ENCODE peak calls at places on chromosomes 5 and 9, in five cellular contexts. One of them, this sample, is unnamed.
A peak's percentile ranks its signal among the peaks of the same experiment; 100 is the strongest.

GRCh38 chr9:115367780-115368179 is 249.8 kb upstream of the TNC start:
- DNase-seq in heart right ventricle: no peak
- DNase-seq in AG04449: no peak
- DNase-seq in fibroblast of pulmonary artery: peak; percentile 8
- DNase-seq in spleen: no peak
- DNase-seq in this sample: no peak

GRCh38 chr5:171571663-171572062 is 152.2 kb downstream of the FGF18 start:
- DNase-seq in heart right ventricle: no peak
- DNase-seq in AG04449: no peak
- DNase-seq in fibroblast of pulmonary artery: peak; percentile 36
- DNase-seq in spleen: no peak
- DNase-seq in this sample: no peak

GRCh38 chr9:127796225-127796813 is 6.4 kb upstream of the FPGS start:
- DNase-seq in heart right ventricle: no peak
- DNase-seq in AG04449: no peak
- DNase-seq in fibroblast of pulmonary artery: no peak
- DNase-seq in spleen: no peak
- DNase-seq in this sample: no peak

GRCh38 chr5:81420039-81420667 is 26.2 kb upstream of the ACOT12 start:
- DNase-seq in heart right ventricle: no peak
- DNase-seq in AG04449: peak; percentile 69
- DNase-seq in fibroblast of pulmonary artery: peak; percentile 91
- DNase-seq in spleen: no peak
- DNase-seq in this sample: peak; percentile 82

GRCh38 chr5:146447734-146448380 is 724 bp downstream of the TCERG1 start:
- DNase-seq in heart right ventricle: no peak
- DNase-seq in AG04449: no peak
- DNase-seq in fibroblast of pulmonary artery: peak; percentile 28
- DNase-seq in spleen: no peak
- DNase-seq in this sample: no peak

GRCh38 chr5:159849437-159850191 is 66.7 kb upstream of the ADRA1B start:
- DNase-seq in heart right ventricle: no peak
- DNase-seq in AG04449: peak; percentile 59
- DNase-seq in fibroblast of pulmonary artery: peak; percentile 75
- DNase-seq in spleen: no peak
- DNase-seq in this sample: peak; percentile 53

GRCh38 chr5:81167078-81167477 is 66.0 kb upstream of the CKMT2 start:
- DNase-seq in heart right ventricle: no peak
- DNase-seq in AG04449: no peak
- DNase-seq in fibroblast of pulmonary artery: no peak
- DNase-seq in spleen: no peak
- DNase-seq in this sample: no peak

GRCh38 chr9:110252509-110253139 is 3.7 kb downstream of the TXN start:
- DNase-seq in heart right ventricle: no peak
- DNase-seq in AG04449: no peak
- DNase-seq in fibroblast of pulmonary artery: peak; percentile 25
- DNase-seq in spleen: no peak
- DNase-seq in this sample: no peak

GRCh38 chr9:127018935-127019334 is 103.5 kb downstream of the ANGPTL2 start:
- DNase-seq in heart right ventricle: no peak
- DNase-seq in AG04449: no peak
- DNase-seq in fibroblast of pulmonary artery: peak; percentile 72
- DNase-seq in spleen: no peak
- DNase-seq in this sample: no peak

GRCh38 chr5:7662289-7662688 is 188.6 kb downstream of the CFAP90 start:
- DNase-seq in heart right ventricle: no peak
- DNase-seq in AG04449: no peak
- DNase-seq in fibroblast of pulmonary artery: no peak
- DNase-seq in spleen: no peak
- DNase-seq in this sample: no peak

GRCh38 chr9:120980951-120981350 is 54.4 kb upstream of the TRAF1 start:
- DNase-seq in heart right ventricle: no peak
- DNase-seq in AG04449: no peak
- DNase-seq in fibroblast of pulmonary artery: no peak
- DNase-seq in spleen: no peak
- DNase-seq in this sample: no peak

GRCh38 chr5:68279960-68280359 is 64.4 kb downstream of the PIK3R1 start:
- DNase-seq in heart right ventricle: no peak
- DNase-seq in AG04449: no peak
- DNase-seq in fibroblast of pulmonary artery: no peak
- DNase-seq in spleen: no peak
- DNase-seq in this sample: no peak

GRCh38 chr9:83920469-83920941 is 727 bp downstream of the KIF27 start:
- DNase-seq in heart right ventricle: no peak
- DNase-seq in AG04449: no peak
- DNase-seq in fibroblast of pulmonary artery: peak; percentile 50
- DNase-seq in spleen: no peak
- DNase-seq in this sample: no peak

GRCh38 chr5:104297076-104297475 is 734.5 kb upstream of the NUDT12 start:
- DNase-seq in heart right ventricle: no peak
- DNase-seq in AG04449: peak; percentile 46
- DNase-seq in fibroblast of pulmonary artery: peak; percentile 6
- DNase-seq in spleen: no peak
- DNase-seq in this sample: no peak

GRCh38 chr9:88161144-88161543 is 22.9 kb upstream of the SPATA31C2 start:
- DNase-seq in heart right ventricle: no peak
- DNase-seq in AG04449: no peak
- DNase-seq in fibroblast of pulmonary artery: no peak
- DNase-seq in spleen: no peak
- DNase-seq in this sample: no peak

GRCh38 chr9:124342946-124343485 is 72.2 kb downstream of the PSMB7 start:
- DNase-seq in heart right ventricle: peak; percentile 40
- DNase-seq in AG04449: peak; percentile 72
- DNase-seq in fibroblast of pulmonary artery: peak; percentile 79
- DNase-seq in spleen: peak; percentile 76
- DNase-seq in this sample: peak; percentile 75

GRCh38 chr9:136201609-136202448 is 3.1 kb downstream of the LHX3 start:
- DNase-seq in heart right ventricle: no peak
- DNase-seq in AG04449: no peak
- DNase-seq in fibroblast of pulmonary artery: peak; percentile 23
- DNase-seq in spleen: no peak
- DNase-seq in this sample: no peak

GRCh38 chr9:94199776-94200175 is 59.3 kb upstream of the ZNF169 start:
- DNase-seq in heart right ventricle: no peak
- DNase-seq in AG04449: no peak
- DNase-seq in fibroblast of pulmonary artery: no peak
- DNase-seq in spleen: no peak
- DNase-seq in this sample: no peak

GRCh38 chr5:141677415-141677814 is 4.6 kb downstream of the ARAP3 start:
- DNase-seq in heart right ventricle: no peak
- DNase-seq in AG04449: no peak
- DNase-seq in fibroblast of pulmonary artery: no peak
- DNase-seq in spleen: no peak
- DNase-seq in this sample: no peak
- TF ChIP-seq CTCF in heart right ventricle: no peak
- TF ChIP-seq CTCF in AG04449: no peak
- TF ChIP-seq CTCF in fibroblast of pulmonary artery: peak; percentile 24
- TF ChIP-seq CTCF in spleen: no peak
- TF ChIP-seq CTCF in this sample: peak; percentile 29

GRCh38 chr5:138275379-138275782 is 960 bp upstream of the GFRA3 start:
- DNase-seq in heart right ventricle: no peak
- DNase-seq in AG04449: no peak
- DNase-seq in fibroblast of pulmonary artery: no peak
- DNase-seq in spleen: no peak
- DNase-seq in this sample: no peak

GRCh38 chr5:138272681-138273080 is 1.7 kb downstream of the GFRA3 start:
- DNase-seq in heart right ventricle: no peak
- DNase-seq in AG04449: no peak
- DNase-seq in fibroblast of pulmonary artery: no peak
- DNase-seq in spleen: no peak
- DNase-seq in this sample: no peak

GRCh38 chr5:138275895-138276294 is 1.5 kb upstream of the GFRA3 start:
- DNase-seq in heart right ventricle: no peak
- DNase-seq in AG04449: no peak
- DNase-seq in fibroblast of pulmonary artery: no peak
- DNase-seq in spleen: no peak
- DNase-seq in this sample: no peak

GRCh38 chr5:138273834-138274188 is 610 bp downstream of the GFRA3 start:
- DNase-seq in heart right ventricle: no peak
- DNase-seq in AG04449: no peak
- DNase-seq in fibroblast of pulmonary artery: no peak
- DNase-seq in spleen: no peak
- DNase-seq in this sample: no peak

DNA sequence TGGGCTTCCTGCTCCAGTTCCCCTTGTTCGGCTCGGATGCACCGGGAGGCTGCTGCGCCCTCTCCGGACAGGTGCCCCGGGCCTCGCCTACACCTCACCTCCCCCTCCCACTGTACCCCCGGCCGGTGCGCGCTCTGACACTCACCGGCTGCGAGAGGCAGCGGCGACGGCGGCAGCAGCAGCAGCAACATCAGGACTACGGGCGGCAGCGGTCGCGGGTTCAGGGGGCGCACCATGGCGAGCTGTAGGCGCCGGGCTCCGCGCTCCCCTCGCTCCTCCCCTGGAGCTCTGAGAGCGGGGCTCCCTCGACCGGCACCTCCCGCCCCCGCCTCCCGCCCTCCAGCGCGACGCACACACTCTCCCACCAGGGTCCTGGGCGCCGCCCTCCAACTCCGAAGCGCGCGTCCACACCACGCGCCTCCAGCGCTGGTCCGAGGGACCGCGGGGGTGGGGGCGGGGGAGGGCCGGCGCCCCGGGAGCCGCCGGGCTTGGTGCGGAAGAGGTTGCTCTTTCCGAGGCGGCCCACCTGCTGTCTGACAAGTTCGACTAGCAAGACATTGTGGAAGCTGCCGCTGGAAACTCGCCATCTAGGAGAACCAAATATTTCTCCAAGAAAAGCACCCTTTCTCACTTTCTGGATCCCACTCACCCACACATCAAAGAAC is at the start of gene GFRA3:
- DNase-seq in heart right ventricle: no peak
- DNase-seq in AG04449: no peak
- DNase-seq in fibroblast of pulmonary artery: peak; percentile 7
- DNase-seq in spleen: no peak
- DNase-seq in this sample: no peak
- H3K4me3 ChIP-seq in heart right ventricle: peak within 1 kb of the TSS; percentile 32
- H3K4me3 ChIP-seq in AG04449: peak within 1 kb of the TSS; percentile 43
- H3K4me3 ChIP-seq in fibroblast of pulmonary artery: peak within 1 kb of the TSS; percentile 39
- H3K4me3 ChIP-seq in spleen: peak within 1 kb of the TSS; percentile 28
- H3K4me3 ChIP-seq in this sample: peak within 1 kb of the TSS; percentile 29

GRCh38 chr5:136132087-136132486 is 558 bp upstream of the SMAD5 start:
- DNase-seq in heart right ventricle: peak; percentile 13
- DNase-seq in AG04449: no peak
- DNase-seq in fibroblast of pulmonary artery: no peak
- DNase-seq in spleen: peak; percentile 78
- DNase-seq in this sample: no peak

GRCh38 chr5:136130581-136130980 is 2.1 kb upstream of the SMAD5 start:
- DNase-seq in heart right ventricle: no peak
- DNase-seq in AG04449: no peak
- DNase-seq in fibroblast of pulmonary artery: no peak
- DNase-seq in spleen: no peak
- DNase-seq in this sample: no peak

GRCh38 chr5:136133416-136134383 is 1.1 kb downstream of the SMAD5 start:
- DNase-seq in heart right ventricle: peak; percentile 35
- DNase-seq in AG04449: no peak
- DNase-seq in fibroblast of pulmonary artery: peak; percentile 77
- DNase-seq in spleen: no peak
- DNase-seq in this sample: no peak

GRCh38 chr5:136134653-136135052 is 2.0 kb downstream of the SMAD5 start:
- DNase-seq in heart right ventricle: no peak
- DNase-seq in AG04449: no peak
- DNase-seq in fibroblast of pulmonary artery: no peak
- DNase-seq in spleen: no peak
- DNase-seq in this sample: no peak

GRCh38 chr5:136132557-136133415 is at the start of gene SMAD5:
- DNase-seq in heart right ventricle: peak; percentile 98
- DNase-seq in AG04449: peak; percentile 63
- DNase-seq in fibroblast of pulmonary artery: peak; percentile 97
- DNase-seq in spleen: peak; percentile 98
- DNase-seq in this sample: peak; percentile 77
- TF ChIP-seq CTCF in heart right ventricle: no peak
- TF ChIP-seq CTCF in AG04449: no peak
- TF ChIP-seq CTCF in fibroblast of pulmonary artery: no peak
- TF ChIP-seq CTCF in spleen: no peak
- TF ChIP-seq CTCF in this sample: no peak

GRCh38 chr9:129181246-129181645 is 3.2 kb upstream of the IER5L start:
- DNase-seq in heart right ventricle: no peak
- DNase-seq in AG04449: no peak
- DNase-seq in fibroblast of pulmonary artery: no peak
- DNase-seq in spleen: no peak
- DNase-seq in this sample: no peak
- H3K4me3 ChIP-seq in heart right ventricle: no peak overlapping the region
- H3K4me3 ChIP-seq in AG04449: no peak overlapping the region
- H3K4me3 ChIP-seq in fibroblast of pulmonary artery: no peak overlapping the region
- H3K4me3 ChIP-seq in spleen: no peak overlapping the region
- H3K4me3 ChIP-seq in this sample: no peak overlapping the region

GRCh38 chr5:59393585-59394289 is 499.8 kb downstream of the PDE4D start:
- DNase-seq in heart right ventricle: no peak
- DNase-seq in AG04449: no peak
- DNase-seq in fibroblast of pulmonary artery: no peak
- DNase-seq in spleen: no peak
- DNase-seq in this sample: no peak

GRCh38 chr5:59390989-59391388 is 502.5 kb downstream of the PDE4D start:
- DNase-seq in heart right ventricle: no peak
- DNase-seq in AG04449: no peak
- DNase-seq in fibroblast of pulmonary artery: no peak
- DNase-seq in spleen: no peak
- DNase-seq in this sample: no peak

GRCh38 chr5:59387127-59387526 is 506.4 kb downstream of the PDE4D start:
- DNase-seq in heart right ventricle: no peak
- DNase-seq in AG04449: no peak
- DNase-seq in fibroblast of pulmonary artery: no peak
- DNase-seq in spleen: no peak
- DNase-seq in this sample: no peak

GRCh38 chr5:59391576-59391975 is 501.9 kb downstream of the PDE4D start:
- DNase-seq in heart right ventricle: no peak
- DNase-seq in AG04449: no peak
- DNase-seq in fibroblast of pulmonary artery: no peak
- DNase-seq in spleen: no peak
- DNase-seq in this sample: no peak

GRCh38 chr5:59390074-59390659 is 503.4 kb downstream of the PDE4D start:
- DNase-seq in heart right ventricle: no peak
- DNase-seq in AG04449: no peak
- DNase-seq in fibroblast of pulmonary artery: peak; percentile 61
- DNase-seq in spleen: no peak
- DNase-seq in this sample: peak; percentile 19
- TF ChIP-seq CTCF in heart right ventricle: peak; percentile 76
- TF ChIP-seq CTCF in AG04449: peak; percentile 26
- TF ChIP-seq CTCF in fibroblast of pulmonary artery: peak; percentile 57
- TF ChIP-seq CTCF in spleen: peak; percentile 62
- TF ChIP-seq CTCF in this sample: peak; percentile 28

This sample was measured in HFF-Myc.